ENCODE peak calls at places on chromosomes 11 and 22, in six cellular contexts. P, A, F, K, N and T are unnamed samples.

GRCh38 chr11:129738242-129738641 is 77.4 kb upstream of the TMEM45B start:
- DNase-seq in P (no peak), A (no peak), F (no peak), K (no peak), N (no peak), T (no peak)

GRCh38 chr11:2808850-2809847 is 76.4 kb downstream of the CDKN1C start:
- DNase-seq in P (no peak), A (no peak), F (peak), K (no peak), N (peak), T (no peak)

GRCh38 chr11:5910521-5910920 is 17.5 kb downstream of the OR52E5 start:
- DNase-seq in P (no peak), A (no peak), F (no peak), K (no peak), N (peak), T (no peak)

GRCh38 chr11:67442504-67443398 is 525 bp downstream of the CORO1B start:
- DNase-seq in P (no peak), A (no peak), F (no peak), K (no peak), N (no peak), T (no peak)

GRCh38 chr11:68987211-68987610 is 6.4 kb upstream of the MRGPRD start:
- DNase-seq in P (no peak), A (no peak), F (no peak), K (no peak), N (no peak), T (no peak)

GRCh38 chr11:61273151-61274078 is 21.7 kb downstream of the VWCE start:
- DNase-seq in P (no peak), A (no peak), F (no peak), K (no peak), N (no peak), T (no peak)

GRCh38 chr11:46100670-46101069 is 20.6 kb downstream of the PHF21A start:
- DNase-seq in P (no peak), A (no peak), F (no peak), K (no peak), N (no peak), T (no peak)

GRCh38 chr22:49613871-49614270 is 213.8 kb downstream of the BRD1 start:
- DNase-seq in P (no peak), A (no peak), F (no peak), K (no peak), N (no peak), T (no peak)

GRCh38 chr11:898160-898517 is 12.5 kb downstream of the CHID1 start:
- DNase-seq in P (no peak), A (peak), F (no peak), K (no peak), N (peak), T (no peak)

GRCh38 chr22:28247114-28247513 is 328.1 kb upstream of the PITPNB start:
- DNase-seq in P (no peak), A (no peak), F (no peak), K (no peak), N (no peak), T (no peak)

GRCh38 chr11:64007629-64008282 is 21.5 kb downstream of the OTUB1 start:
- DNase-seq in P (no peak), A (peak), F (no peak), K (no peak), N (peak), T (no peak)

GRCh38 chr11:75196426-75196825 is 44.1 kb upstream of the TPBGL start:
- DNase-seq in P (no peak), A (no peak), F (no peak), K (no peak), N (peak), T (no peak)

GRCh38 chr11:121553367-121553766 is 100.6 kb upstream of the SORL1-AS1 start:
- DNase-seq in P (no peak), A (no peak), F (no peak), K (no peak), N (no peak), T (no peak)

GRCh38 chr22:22018825-22019658 is 36.5 kb upstream of the TOP3B start:
- DNase-seq in P (no peak), A (no peak), F (no peak), K (no peak), N (no peak), T (no peak)

GRCh38 chr11:12377106-12377823 is at the start of gene PARVA:
- DNase-seq in P (no peak), A (peak), F (peak), K (no peak), N (peak), T (no peak)

GRCh38 chr11:66467756-66468155 is 1.1 kb downstream of the PELI3 start:
- DNase-seq in P (no peak), A (peak), F (no peak), K (peak), N (no peak), T (no peak)

GRCh38 chr11:84398017-84398626 is 1112.0 kb upstream of the CCDC90B start:
- DNase-seq in P (no peak), A (no peak), F (no peak), K (no peak), N (peak), T (no peak)

GRCh38 chr11:65779669-65779918 is 1.2 kb downstream of the AP5B1 start:
- DNase-seq in P (no peak), A (no peak), F (no peak), K (no peak), N (no peak), T (no peak)

GRCh38 chr11:92240946-92241345 is 16.3 kb downstream of the FAT3 start:
- DNase-seq in P (no peak), A (no peak), F (no peak), K (no peak), N (no peak), T (no peak)

GRCh38 chr11:13135385-13136271 is 126.5 kb downstream of the RASSF10 start:
- DNase-seq in P (no peak), A (peak), F (no peak), K (no peak), N (no peak), T (no peak)